ENCODE peak calls at places on chromosome 7, in eight cellular contexts. O, A, K, M, W, R, X and E are unnamed samples.

GRCh38 chr7:159104188-159105030 is 40.3 kb downstream of the VIPR2 start:
- DNase-seq in O (no peak), A (peak), K (peak), M (no peak), W (no peak), R (no peak), X (no peak), E (no peak)

GRCh38 chr7:73701357-73701995 is 18.0 kb downstream of the STX1A start:
- DNase-seq in O (peak), A (peak), K (no peak), M (no peak), W (peak), R (peak), X (peak), E (no peak)

GRCh38 chr7:867406-868188 is 8.8 kb upstream of the GET4 start:
- DNase-seq in O (peak), A (no peak), K (peak), M (no peak), W (no peak), R (no peak), X (no peak), E (peak)

GRCh38 chr7:63899691-63900393 is 98.8 kb upstream of the ZNF722 start:
- DNase-seq in O (peak), A (peak), K (peak), M (peak), W (peak), R (peak), X (peak), E (no peak)

GRCh38 chr7:136023134-136023869 is 46.1 kb upstream of the MTPN start:
- DNase-seq in O (no peak), A (no peak), K (no peak), M (no peak), W (no peak), R (no peak), X (no peak), E (no peak)

GRCh38 chr7:74612015-74612829 is 45.3 kb upstream of the GTF2I start:
- DNase-seq in O (peak), A (peak), K (peak), M (no peak), W (no peak), R (no peak), X (peak), E (peak)

GRCh38 chr7:38000272-38000671 is 79.8 kb downstream of the EPDR1 start:
- DNase-seq in O (no peak), A (no peak), K (no peak), M (no peak), W (no peak), R (no peak), X (no peak), E (no peak)

GRCh38 chr7:26061340-26062239 is 90.4 kb upstream of the NFE2L3 start:
- DNase-seq in O (peak), A (peak), K (peak), M (no peak), W (peak), R (peak), X (peak), E (no peak)

GRCh38 chr7:7946486-7946885 is 22.1 kb upstream of the GLCCI1 start:
- DNase-seq in O (no peak), A (no peak), K (no peak), M (no peak), W (no peak), R (no peak), X (no peak), E (no peak)

GRCh38 chr7:140501941-140502340 is 22.6 kb upstream of the MKRN1 start:
- DNase-seq in O (no peak), A (peak), K (no peak), M (no peak), W (no peak), R (no peak), X (no peak), E (no peak)

GRCh38 chr7:143002106-143002505 is 24.8 kb downstream of the OR9A2 start:
- DNase-seq in O (no peak), A (no peak), K (no peak), M (no peak), W (no peak), R (no peak), X (peak), E (no peak)

GRCh38 chr7:74289660-74290589 is 718 bp downstream of the CLIP2 start:
- DNase-seq in O (peak), A (peak), K (peak), M (no peak), W (peak), R (peak), X (peak), E (no peak)